ENCODE peak calls at places on chromosomes 2 and 18, in nine cellular contexts. F is GM23338, K is lower lobe of right lung, E is heart right ventricle, X is bronchial epithelial cell, A is AG04450, C is AG04449, N is gastrocnemius medialis, P is astrocyte of the spinal cord. D is an unnamed sample.

GRCh38 chr2:45024600-45025291 is 15.5 kb upstream of the SIX2 start:
- DNase-seq in F (peak), K (no peak), E (no peak), X (peak), A (peak), C (peak), N (no peak), P (peak), D (peak)

GRCh38 chr18:48419268-48420022 is 10.3 kb upstream of the ZBTB7C start:
- DNase-seq in F (peak), K (no peak), E (no peak), X (peak), A (no peak), C (no peak), N (no peak), P (no peak), D (no peak)

GRCh38 chr2:166410828-166411472 is 35.2 kb upstream of the SCN9A start:
- DNase-seq in F (no peak), K (no peak), E (no peak), X (peak), A (peak), C (peak), N (no peak), P (peak), D (peak)

GRCh38 chr2:182858671-182859070 is 7.8 kb downstream of the FRZB start:
- DNase-seq in F (no peak), K (no peak), E (no peak), X (no peak), A (no peak), C (no peak), N (no peak), P (peak), D (no peak)

GRCh38 chr18:28766027-28766426 is 589.1 kb upstream of the CDH2 start:
- DNase-seq in F (no peak), K (no peak), E (no peak), X (no peak), A (no peak), C (no peak), N (no peak), P (no peak), D (peak)

GRCh38 chr2:61943251-61943650 is 37.8 kb downstream of the COMMD1 start:
- DNase-seq in F (no peak), K (no peak), E (no peak), X (no peak), A (no peak), C (no peak), N (no peak), P (no peak), D (no peak)

GRCh38 chr2:225100856-225101294 is 58.6 kb upstream of the DOCK10 start:
- DNase-seq in F (no peak), K (no peak), E (no peak), X (peak), A (peak), C (peak), N (no peak), P (peak), D (peak)

GRCh38 chr2:41737888-41738287 is 309.9 kb upstream of the PKDCC start:
- DNase-seq in F (no peak), K (no peak), E (no peak), X (no peak), A (no peak), C (no peak), N (no peak), P (no peak), D (no peak)

GRCh38 chr2:177247693-177248262 is 16.7 kb downstream of the NFE2L2 start:
- DNase-seq in F (no peak), K (no peak), E (no peak), X (no peak), A (no peak), C (no peak), N (no peak), P (no peak), D (no peak)

GRCh38 chr2:33160217-33160616 is 213.5 kb downstream of the LTBP1 start:
- DNase-seq in F (no peak), K (no peak), E (no peak), X (no peak), A (no peak), C (no peak), N (no peak), P (peak), D (no peak)

GRCh38 chr18:35469696-35470095 is 28.1 kb downstream of the INO80C start:
- DNase-seq in F (no peak), K (no peak), E (no peak), X (no peak), A (no peak), C (no peak), N (no peak), P (no peak), D (no peak)

GRCh38 chr18:33540392-33540791 is 37.6 kb upstream of the ASXL3 start:
- DNase-seq in F (no peak), K (no peak), E (no peak), X (no peak), A (no peak), C (no peak), N (no peak), P (no peak), D (no peak)

GRCh38 chr2:239061824-239062560 is 214.1 kb downstream of the TWIST2 start:
- DNase-seq in F (no peak), K (peak), E (no peak), X (no peak), A (no peak), C (no peak), N (no peak), P (no peak), D (no peak)

DNA sequence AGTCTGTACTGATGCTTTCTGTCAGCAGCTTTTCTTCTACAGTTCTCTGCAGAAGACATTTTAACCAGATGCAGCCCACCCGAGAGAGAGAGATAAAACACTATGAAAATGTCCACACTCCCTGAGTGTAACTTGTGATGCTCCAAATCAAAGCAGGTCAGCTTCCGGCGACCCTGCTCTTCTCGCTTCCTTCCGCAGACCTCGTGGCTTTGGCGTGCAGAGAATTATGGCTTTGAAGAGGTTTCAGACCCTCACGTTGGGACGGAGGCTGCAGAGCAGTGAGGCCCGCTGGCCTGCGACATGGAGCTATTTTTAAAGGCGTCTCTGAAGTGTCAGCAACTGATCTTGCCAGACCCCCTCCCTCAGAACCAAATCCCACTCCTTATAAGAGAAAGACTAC is 41.8 kb downstream of the TMEM163 start:
- DNase-seq in F (no peak), K (no peak), E (no peak), X (no peak), A (no peak), C (no peak), N (no peak), P (no peak), D (no peak)
- TF ChIP-seq CTCF in F (no peak), K (no peak), E (no peak), X (no peak), A (no peak), C (no peak), N (no peak), P (no peak), D (no peak)

GRCh38 chr2:47785986-47786385 is 3.0 kb downstream of the MSH6 start:
- DNase-seq in F (no peak), K (no peak), E (no peak), X (no peak), A (no peak), C (no peak), N (no peak), P (no peak), D (no peak)
- H3K4me3 ChIP-seq in F (peak), K (no peak), E (no peak), X (no peak), A (no peak), C (no peak), N (no peak), P (no peak), D (no peak)

DNA sequence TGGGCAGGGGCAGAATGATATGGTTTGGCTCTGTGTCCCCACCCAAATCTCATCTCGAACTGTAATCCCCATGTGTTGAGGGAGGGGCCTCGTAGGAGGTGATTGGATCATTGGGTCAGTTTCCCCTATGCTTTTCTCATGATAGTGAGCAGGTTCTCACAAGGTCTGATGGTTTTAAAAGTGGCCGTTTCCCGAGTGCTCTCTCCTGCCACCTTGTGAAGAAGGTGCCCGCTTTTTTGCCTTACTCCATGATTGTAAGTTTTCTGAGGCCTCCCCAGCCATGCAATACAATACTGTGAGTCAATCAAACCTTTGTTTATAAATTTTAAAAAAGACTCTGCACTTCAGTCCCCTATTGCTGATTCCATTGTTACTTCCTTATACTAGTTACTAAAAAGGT is 82.9 kb upstream of the CDKL4 start:
- DNase-seq in F (peak), K (no peak), E (no peak), X (no peak), A (no peak), C (no peak), N (no peak), P (no peak), D (no peak)
- TF ChIP-seq CTCF in F (peak), K (no peak), E (no peak), X (no peak), A (no peak), C (no peak), N (no peak), P (no peak), D (no peak)

DNA sequence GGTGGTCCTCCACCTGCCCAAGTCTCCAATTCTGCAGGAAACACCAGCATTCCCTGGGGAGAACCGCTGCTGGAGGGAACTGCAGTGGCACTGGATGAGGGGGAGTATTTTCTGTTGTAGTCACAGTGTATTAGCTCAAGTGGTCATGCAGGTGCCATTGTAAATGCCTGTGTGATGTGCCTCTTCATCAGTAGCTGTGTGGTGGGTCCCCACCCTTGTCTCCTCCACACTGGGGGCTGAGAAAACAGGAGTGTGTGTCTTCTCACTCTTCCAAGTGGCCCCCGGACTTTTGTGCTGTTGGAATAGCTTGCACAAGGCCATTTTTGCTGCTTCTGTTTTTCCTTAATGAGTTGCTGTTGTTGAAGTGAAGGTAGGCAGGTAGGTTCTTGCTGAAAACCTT is 8.7 kb downstream of the NCK2 start:
- DNase-seq in F (no peak), K (no peak), E (no peak), X (no peak), A (no peak), C (no peak), N (no peak), P (no peak), D (no peak)
- H3K4me3 ChIP-seq in F (no peak), K (no peak), E (no peak), X (no peak), A (no peak), C (no peak), N (no peak), P (no peak), D (no peak)